ENCODE peak calls at places on chromosomes 3 and 15, in six cellular contexts. V, S, L, P, U and I are unnamed samples.
A peak's percentile ranks its signal among the peaks of the same experiment; 100 is the strongest.

GRCh38 chr3:129500334-129500658 is 28.1 kb upstream of the RHO start:
- DNase-seq in P (no peak), V (no peak), U (no peak), L (no peak), S (no peak), I (no peak)

GRCh38 chr3:178901204-178901603 is 170.4 kb downstream of the ZMAT3 start:
- DNase-seq in V (no peak), L (no peak), S (peak; percentile 33), U (no peak), P (peak; percentile 64), I (no peak)

GRCh38 chr15:62063851-62064635 is 2.7 kb upstream of the C2CD4A start:
- DNase-seq in V (no peak), S (no peak), L (no peak), P (no peak), U (no peak), I (no peak)

GRCh38 chr3:71127463-71128243 is 455.9 kb downstream of the FOXP1 start:
- DNase-seq in U (no peak), L (peak; percentile 33), V (peak; percentile 78), S (no peak), P (peak; percentile 55), I (no peak)

GRCh38 chr3:66390013-66390412 is 110.8 kb downstream of the LRIG1 start:
- DNase-seq in P (no peak), L (no peak), S (no peak), V (no peak), U (no peak), I (peak; percentile 26)

GRCh38 chr3:142779591-142779990 is 55.8 kb downstream of the TRPC1 start:
- DNase-seq in L (no peak), P (peak; percentile 49), U (no peak), V (peak; percentile 49), S (no peak), I (no peak)

GRCh38 chr3:71128951-71129350 is 454.6 kb downstream of the FOXP1 start:
- DNase-seq in S (no peak), L (no peak), P (peak; percentile 58), U (no peak), V (peak; percentile 56), I (no peak)

GRCh38 chr3:134898315-134898714 is 103.3 kb downstream of the EPHB1 start:
- DNase-seq in U (no peak), L (no peak), S (no peak), P (no peak), V (no peak), I (no peak)

GRCh38 chr3:56975562-56975961 is 84.9 kb upstream of the SPATA12 start:
- DNase-seq in P (no peak), S (no peak), U (peak; percentile 14), V (peak; percentile 74), L (no peak), I (no peak)

GRCh38 chr15:93543093-93543492 is 454.1 kb upstream of the RGMA start:
- DNase-seq in U (no peak), L (no peak), P (no peak), V (no peak), S (no peak), I (no peak)

GRCh38 chr3:126870608-126871210 is 112.2 kb upstream of the PLXNA1 start:
- DNase-seq in P (no peak), V (no peak), S (no peak), L (no peak), U (no peak), I (no peak)

GRCh38 chr15:62709261-62709660 is 333.3 kb upstream of the TPM1 start:
- DNase-seq in V (no peak), P (no peak), S (no peak), U (no peak), L (no peak), I (no peak)

GRCh38 chr3:187742351-187743171 is 2.7 kb downstream of the BCL6 start:
- DNase-seq in P (no peak), S (no peak), U (no peak), V (peak; percentile 63), L (no peak), I (no peak)

GRCh38 chr15:77499087-77499765 is 78.5 kb downstream of the HMG20A start:
- DNase-seq in L (no peak), V (no peak), P (peak; percentile 36), U (no peak), S (no peak), I (no peak)

GRCh38 chr3:161559177-161559998 is 62.8 kb downstream of the OTOL1 start:
- DNase-seq in V (peak; percentile 63), P (no peak), L (peak; percentile 37), U (peak; percentile 34), S (peak; percentile 59), I (no peak)

GRCh38 chr3:123102826-123103225 is 36.0 kb downstream of the PDIA5 start:
- DNase-seq in L (no peak), P (no peak), V (no peak), U (peak; percentile 96), S (no peak), I (no peak)

GRCh38 chr15:90873998-90874605 is 5.7 kb downstream of the FURIN start:
- DNase-seq in L (no peak), P (peak; percentile 88), S (peak; percentile 24), V (no peak), U (no peak), I (no peak)